ENCODE peak calls at places on chromosomes 11 and 22, in four cellular contexts. K, C, D and H are unnamed samples.

GRCh38 chr11:72224587-72225410 is at the start of gene INPPL1:
- DNase-seq in D (peak; percentile 58), C (peak; percentile 67), K (no peak), H (peak; percentile 61)

GRCh38 chr11:1219836-1220810 is 2.7 kb upstream of the MUC5B start:
- DNase-seq in C (peak; percentile 24), K (no peak), D (no peak), H (no peak)

GRCh38 chr11:61911124-61911700 is 6.2 kb downstream of the RAB3IL1 start:
- DNase-seq in D (no peak), K (no peak), C (peak; percentile 17), H (no peak)

GRCh38 chr22:47036936-47037485 is 274.6 kb downstream of the TBC1D22A start:
- DNase-seq in D (no peak), K (no peak), C (no peak), H (no peak)

GRCh38 chr11:46352063-46352841 is 5.0 kb downstream of the DGKZ start:
- DNase-seq in C (peak; percentile 85), D (peak; percentile 86), K (no peak), H (peak; percentile 75)

GRCh38 chr22:31248965-31249940 is 37.2 kb downstream of the LIMK2 start:
- DNase-seq in K (no peak), C (no peak), D (no peak), H (no peak)

GRCh38 chr11:62082292-62082657 is 41.5 kb upstream of the INCENP start:
- DNase-seq in D (no peak), K (no peak), C (no peak), H (no peak)

GRCh38 chr11:119384332-119384731 is 2.8 kb upstream of the USP2 start:
- DNase-seq in D (no peak), C (no peak), K (no peak), H (no peak)

GRCh38 chr11:133708547-133709051 is 136.7 kb downstream of the SPATA19 start:
- DNase-seq in C (no peak), D (no peak), K (no peak), H (no peak)

GRCh38 chr11:108142304-108142703 is 20.9 kb downstream of the ACAT1 start:
- DNase-seq in C (no peak), K (no peak), D (no peak), H (no peak)

GRCh38 chr22:28369849-28370248 is 309.8 kb downstream of the TTC28 start:
- DNase-seq in D (no peak), K (no peak), C (no peak), H (peak; percentile 49)

GRCh38 chr22:26939466-26939865 is 282.1 kb downstream of the MIAT start:
- DNase-seq in C (no peak), K (no peak), D (no peak), H (no peak)

GRCh38 chr11:58977470-58977869 is 38.2 kb downstream of the GLYATL1 start:
- DNase-seq in K (no peak), C (no peak), D (no peak), H (no peak)

GRCh38 chr11:29343465-29344333 is 673.1 kb downstream of the KCNA4 start:
- DNase-seq in C (peak; percentile 36), K (no peak), D (peak; percentile 80), H (peak; percentile 54)

GRCh38 chr11:80109031-80109430 is 668.2 kb upstream of the TENM4 start:
- DNase-seq in K (no peak), D (no peak), C (no peak), H (no peak)

GRCh38 chr11:61004037-61004641 is 32.7 kb downstream of the CD6 start:
- DNase-seq in K (no peak), C (no peak), D (no peak), H (no peak)

GRCh38 chr11:7422544-7423331 is 62.6 kb upstream of the OLFML1 start:
- DNase-seq in D (no peak), K (no peak), C (no peak), H (no peak)

GRCh38 chr11:132551011-132551410 is 981.3 kb downstream of the OPCML start:
- DNase-seq in K (no peak), D (no peak), C (no peak), H (no peak)

GRCh38 chr11:2771758-2772466 is 72.1 kb upstream of the KCNQ1OT1 start:
- DNase-seq in K (no peak), C (no peak), D (peak; percentile 11), H (no peak)

GRCh38 chr22:34429314-34429713 is 509.0 kb upstream of the LARGE1 start:
- DNase-seq in C (no peak), K (no peak), D (no peak), H (no peak)

GRCh38 chr22:20268350-20269012 is 363 bp upstream of the RTN4R start:
- DNase-seq in C (peak; percentile 90), K (no peak), D (peak; percentile 73), H (peak; percentile 93)

GRCh38 chr22:46649176-46650077 is 29.2 kb downstream of the GRAMD4 start:
- DNase-seq in K (no peak), C (no peak), D (no peak), H (peak; percentile 69)

GRCh38 chr11:68251770-68252169 is 20.0 kb downstream of the C11orf24 start:
- DNase-seq in D (no peak), C (no peak), K (no peak), H (no peak)

GRCh38 chr22:27515091-27515523 is 286.4 kb downstream of the MN1 start:
- DNase-seq in D (no peak), C (no peak), K (no peak), H (no peak)

GRCh38 chr22:37242395-37242918 is 1.6 kb downstream of the RAC2 start:
- DNase-seq in D (no peak), K (peak; percentile 92), C (peak; percentile 60), H (peak; percentile 96)

GRCh38 chr11:2368178-2368850 is 8.8 kb upstream of the CD81 start:
- DNase-seq in D (no peak), C (no peak), K (no peak), H (no peak)

GRCh38 chr11:45079075-45079444 is 67.4 kb upstream of the PRDM11 start:
- DNase-seq in D (no peak), C (no peak), K (no peak), H (no peak)

GRCh38 chr11:63993100-63993499 is 6.9 kb downstream of the OTUB1 start:
- DNase-seq in C (no peak), D (no peak), K (no peak), H (no peak)

GRCh38 chr11:109695696-109696095 is 273.7 kb downstream of the C11orf87 start:
- DNase-seq in K (no peak), D (no peak), C (no peak), H (no peak)

GRCh38 chr11:113562981-113563461 is 87.8 kb upstream of the DRD2 start:
- DNase-seq in C (no peak), D (no peak), K (no peak), H (no peak)

GRCh38 chr11:103202048-103202651 is 92.9 kb downstream of the DYNC2H1 start:
- DNase-seq in K (no peak), C (peak; percentile 28), D (no peak), H (peak; percentile 7)

GRCh38 chr11:37712246-37712645 is 1114.2 kb upstream of the RAG2 start:
- DNase-seq in C (peak; percentile 2), D (no peak), K (no peak), H (no peak)

GRCh38 chr11:1051356-1052132 is 15.0 kb upstream of the MUC6 start:
- DNase-seq in D (no peak), C (peak; percentile 36), K (no peak), H (no peak)

GRCh38 chr22:28980326-28980725 is 81.3 kb downstream of the C22orf31 start:
- DNase-seq in C (no peak), D (no peak), K (no peak), H (no peak)

GRCh38 chr11:90476442-90477007 is 253.7 kb upstream of the CHORDC1 start:
- DNase-seq in K (peak; percentile 8), C (peak; percentile 2), D (peak; percentile 50), H (no peak)

GRCh38 chr22:20805972-20806471 is 32.1 kb downstream of the SERPIND1 start:
- DNase-seq in D (no peak), K (no peak), C (no peak), H (no peak)

GRCh38 chr11:87437844-87438223 is 400.1 kb downstream of the TMEM135 start:
- DNase-seq in D (no peak), K (no peak), C (no peak), H (no peak)

GRCh38 chr11:72015511-72016061 is 16.9 kb downstream of the IL18BP start:
- DNase-seq in C (no peak), D (peak; percentile 63), K (no peak), H (no peak)

GRCh38 chr11:11973866-11974265 is 34.6 kb downstream of the DKK3 start:
- DNase-seq in K (no peak), C (no peak), D (no peak), H (no peak)
- TF ChIP-seq USF1 in K (no peak), C (no peak), D (no peak), H (no peak)

GRCh38 chr11:128626913-128627665 is 39.7 kb upstream of the ETS1 start:
- DNase-seq in K (no peak), D (no peak), C (no peak), H (no peak)

GRCh38 chr11:128628686-128629085 is 41.3 kb upstream of the ETS1 start:
- DNase-seq in C (no peak), K (no peak), D (no peak), H (no peak)

GRCh38 chr11:128629516-128630106 is 42.3 kb upstream of the ETS1 start:
- DNase-seq in D (no peak), C (no peak), K (no peak), H (no peak)

GRCh38 chr11:128628343-128628673 is 41.0 kb upstream of the ETS1 start:
- DNase-seq in K (no peak), D (no peak), C (no peak), H (no peak)

GRCh38 chr11:128627666-128628342 is 40.4 kb upstream of the ETS1 start:
- DNase-seq in C (peak; percentile 51), D (no peak), K (no peak), H (no peak)
- TF ChIP-seq USF1 in C (no peak), D (no peak), K (peak; percentile 45), H (no peak)

DNA sequence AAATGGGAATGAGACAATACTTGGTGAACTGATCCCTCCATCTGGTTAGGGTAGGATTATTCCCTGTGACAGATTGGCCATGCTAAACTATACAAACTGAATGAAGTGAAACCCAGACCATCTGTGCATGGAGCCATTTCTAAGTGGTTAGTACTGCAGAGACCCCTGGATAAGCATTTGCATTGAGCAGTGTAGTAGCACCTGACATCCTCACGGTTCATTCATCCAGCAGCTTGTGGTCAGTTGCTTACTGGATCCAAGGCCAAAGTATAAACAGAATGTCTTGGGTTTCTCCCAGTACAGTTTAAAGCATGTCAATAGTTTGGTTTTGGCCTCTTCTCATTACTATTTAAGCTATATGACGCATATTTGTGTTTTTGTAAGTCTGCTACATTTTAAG is 93.8 kb upstream of the ARHGAP42 start:
- DNase-seq in C (no peak), D (no peak), K (no peak), H (no peak)
- TF ChIP-seq USF1 in C (no peak), D (no peak), K (no peak), H (no peak)

GRCh38 chr11:89347071-89347470 is 144.1 kb downstream of the NOX4 start:
- DNase-seq in C (peak; percentile 1), D (no peak), K (no peak), H (no peak)
- TF ChIP-seq USF1 in C (no peak), D (no peak), K (no peak), H (no peak)

DNA sequence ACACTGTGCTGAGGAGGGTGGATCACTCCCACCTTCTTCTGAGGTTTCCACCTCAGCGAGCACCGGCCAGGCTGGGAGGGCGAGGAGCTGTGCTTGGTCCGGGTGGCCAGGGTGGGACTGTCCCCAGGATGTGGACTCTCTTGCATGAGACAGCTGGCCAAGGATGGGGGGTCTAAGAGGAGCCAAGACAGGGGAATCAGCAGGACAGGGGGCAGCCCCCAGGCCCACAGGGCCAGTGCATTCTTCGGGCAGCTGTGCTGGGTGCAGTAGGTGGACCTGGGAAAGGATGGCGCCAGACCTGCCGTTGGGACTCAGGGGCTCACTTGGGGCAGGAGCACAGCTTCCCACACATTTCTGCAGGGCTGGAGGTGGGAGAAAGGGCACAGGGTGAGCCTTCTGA is 9.5 kb downstream of the APOBEC3A start:
- DNase-seq in K (no peak), D (no peak), C (no peak), H (no peak)
- TF ChIP-seq USF1 in K (no peak), D (no peak), C (no peak), H (no peak)